ENCODE peak calls at places on chromosomes 3 and 15, in four cellular contexts. C, I, Z and F are unnamed samples.

GRCh38 chr3:17558565-17558964 is 183.9 kb downstream of the TBC1D5 start:
- DNase-seq in C (no peak), I (no peak), Z (no peak), F (no peak)

GRCh38 chr15:99427668-99428361 is 138.0 kb upstream of the MEF2A start:
- DNase-seq in C (no peak), I (no peak), Z (no peak), F (peak; percentile 13)

GRCh38 chr15:62469874-62470688 is 305.0 kb upstream of the C2CD4B start:
- DNase-seq in C (peak; percentile 68), I (no peak), Z (peak; percentile 83), F (peak; percentile 80)

GRCh38 chr15:88651293-88651692 is 12.5 kb downstream of the ISG20 start:
- DNase-seq in C (no peak), I (no peak), Z (no peak), F (no peak)

GRCh38 chr3:69095636-69096035 is 10.9 kb downstream of the ARL6IP5 start:
- DNase-seq in C (no peak), I (no peak), Z (no peak), F (no peak)

GRCh38 chr3:14110699-14111098 is 14.0 kb downstream of the CHCHD4 start:
- DNase-seq in C (peak; percentile 14), I (no peak), Z (no peak), F (no peak)

GRCh38 chr3:154538566-154539360 is 108.8 kb upstream of the GPR149 start:
- DNase-seq in C (no peak), I (no peak), Z (no peak), F (no peak)

GRCh38 chr3:116263842-116264545 is 181.3 kb downstream of the LSAMP start:
- DNase-seq in C (peak; percentile 84), I (no peak), Z (no peak), F (no peak)

GRCh38 chr3:130699765-130700164 is 46.9 kb downstream of the PIK3R4 start:
- DNase-seq in C (peak; percentile 58), I (peak; percentile 38), Z (no peak), F (no peak)

GRCh38 chr3:124083990-124084389 is 92.1 kb upstream of the ROPN1 start:
- DNase-seq in C (no peak), I (no peak), Z (no peak), F (no peak)

GRCh38 chr15:97235285-97235985 is 725.1 kb upstream of the ARRDC4 start:
- DNase-seq in C (peak; percentile 60), I (peak; percentile 5), Z (no peak), F (no peak)

GRCh38 chr15:48285329-48286214 is 45.7 kb upstream of the DUT start:
- DNase-seq in C (peak; percentile 84), I (peak; percentile 76), Z (peak; percentile 56), F (peak; percentile 61)

GRCh38 chr3:98986073-98986472 is 84.6 kb upstream of the DCBLD2 start:
- DNase-seq in C (peak; percentile 72), I (peak; percentile 12), Z (no peak), F (no peak)

GRCh38 chr3:33424606-33425453 is 15.4 kb downstream of the UBP1 start:
- DNase-seq in C (no peak), I (no peak), Z (no peak), F (no peak)

GRCh38 chr3:4866841-4867240 is 112.4 kb upstream of the BHLHE40 start:
- DNase-seq in C (peak; percentile 25), I (no peak), Z (no peak), F (no peak)

GRCh38 chr15:35958021-35958420 is 412.1 kb upstream of the DPH6 start:
- DNase-seq in C (peak; percentile 17), I (no peak), Z (no peak), F (no peak)

GRCh38 chr3:180421221-180421620 is 180.7 kb upstream of the TTC14 start:
- DNase-seq in C (peak; percentile 28), I (no peak), Z (no peak), F (no peak)

GRCh38 chr3:116739678-116740077 is 30.1 kb downstream of the TUSC7 start:
- DNase-seq in C (no peak), I (no peak), Z (no peak), F (no peak)

GRCh38 chr3:102400766-102401165 is 34.0 kb upstream of the ZPLD1 start:
- DNase-seq in C (peak; percentile 15), I (no peak), Z (no peak), F (no peak)

GRCh38 chr3:132239587-132239986 is 77.6 kb upstream of the ACP3 start:
- DNase-seq in C (no peak), I (no peak), Z (no peak), F (no peak)

GRCh38 chr3:110623571-110623970 is 448.0 kb upstream of the NECTIN3 start:
- DNase-seq in C (peak; percentile 20), I (no peak), Z (no peak), F (no peak)

GRCh38 chr3:56800373-56801150 is 1.2 kb downstream of the ARHGEF3 start:
- DNase-seq in C (no peak), I (peak; percentile 80), Z (no peak), F (no peak)

DNA sequence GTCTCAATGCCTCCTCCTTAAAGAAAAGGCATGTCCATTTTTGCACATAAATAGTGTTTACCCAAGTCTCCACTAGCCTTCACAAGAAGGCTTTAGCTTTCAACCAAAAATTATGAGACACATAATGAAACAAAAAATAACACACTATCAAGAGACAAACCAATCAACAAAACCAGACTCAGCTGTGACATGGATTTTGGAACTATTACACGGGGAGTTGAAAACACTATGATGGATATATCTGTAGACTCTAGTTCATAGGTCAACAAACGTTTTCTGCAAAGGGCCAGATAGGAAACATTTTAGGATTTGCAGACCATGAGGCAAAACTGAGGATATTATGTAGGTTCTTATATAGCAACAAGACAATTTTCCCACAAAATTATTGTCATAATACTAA is 24.9 kb downstream of the MYL3 start:
- DNase-seq in C (no peak), I (no peak), Z (no peak), F (no peak)
- H3K9me3 ChIP-seq in C (no peaks in the 10 kb centered on the region), I (peaks cover 23% of the 10 kb centered on the region), Z (no peaks in the 10 kb centered on the region), F (no peaks in the 10 kb centered on the region)

GRCh38 chr3:171604370-171604769 is 144.2 kb upstream of the TNIK start:
- DNase-seq in C (peak; percentile 13), I (no peak), Z (no peak), F (no peak)
- H3K4me3 ChIP-seq in C (no peak overlapping the region), I (no peak overlapping the region), Z (no peak overlapping the region), F (no peak overlapping the region)

DNA sequence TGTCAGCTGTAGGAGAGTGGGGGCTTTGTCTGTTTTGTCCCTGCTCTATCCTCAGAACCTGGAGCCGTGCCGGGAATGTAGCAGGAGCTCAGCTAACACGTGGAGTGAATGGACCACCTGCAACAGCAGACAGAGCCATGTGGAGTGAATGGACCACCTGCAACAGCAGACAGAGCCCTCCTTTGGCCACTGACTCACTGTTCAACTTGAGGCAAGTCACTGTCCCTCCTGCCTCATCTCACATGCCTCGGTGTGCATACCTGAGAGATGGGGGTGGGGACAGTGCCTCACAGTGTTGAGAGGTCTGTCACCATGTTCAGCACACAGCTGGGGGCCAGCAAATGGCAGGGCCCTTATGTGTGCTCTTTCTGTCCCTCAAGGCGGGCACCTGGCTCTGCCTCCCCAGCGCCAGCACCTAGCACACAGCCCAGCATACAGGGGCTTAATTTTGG is 27.9 kb downstream of the FEM1B start:
- DNase-seq in C (no peak), I (no peak), Z (no peak), F (peak; percentile 19)
- H3K4me1 ChIP-seq in C (peaks cover 5% of the 10 kb centered on the region), I (peaks cover 4% of the 10 kb centered on the region), Z (no peaks in the 10 kb centered on the region), F (peaks cover 46% of the 10 kb centered on the region)

GRCh38 chr15:101123222-101123910 is 128.5 kb downstream of the CHSY1 start:
- DNase-seq in C (peak; percentile 80), I (no peak), Z (no peak), F (no peak)
- H3K9me3 ChIP-seq in C (no peaks in the 10 kb centered on the region), I (peaks cover 6% of the 10 kb centered on the region), Z (no peaks in the 10 kb centered on the region), F (peaks cover 4% of the 10 kb centered on the region)